ENCODE peak calls at places on chromosomes 6 and 20, in nine cellular contexts. D is Peyer's patch, Y is brain microvascular endothelial cell, L is sigmoid colon, J is transverse colon, O is heart right ventricle, U is astrocyte, Q is heart left ventricle, P is right atrium auricular region. N is an unnamed sample.

GRCh38 chr20:32779500-32780215 is 17.5 kb downstream of the DNMT3B start:
- DNase-seq in O (no peak), Y (no peak), P (no peak), L (no peak), J (no peak), U (no peak), Q (no peak), D (no peak), N (no peak)

GRCh38 chr6:139539852-139540251 is 165.4 kb upstream of the CITED2 start:
- DNase-seq in P (peak; percentile 82), L (peak; percentile 82), O (peak; percentile 28), J (peak; percentile 42), U (peak; percentile 97), Q (peak; percentile 31), Y (peak; percentile 95), D (no peak), N (peak; percentile 58)

GRCh38 chr6:17385660-17386059 is 7.7 kb upstream of the CAP2 start:
- DNase-seq in Q (no peak), O (no peak), Y (peak; percentile 68), U (peak; percentile 61), L (no peak), J (no peak), P (no peak), D (no peak), N (no peak)

GRCh38 chr6:4371207-4371921 is 236.0 kb upstream of the ECI2 start:
- DNase-seq in O (peak; percentile 87), L (no peak), P (peak; percentile 72), Q (peak; percentile 85), U (peak; percentile 87), J (no peak), D (no peak), Y (peak; percentile 87), N (no peak)

GRCh38 chr6:13695217-13695616 is 16.4 kb downstream of the RANBP9 start:
- DNase-seq in P (no peak), L (no peak), U (peak; percentile 37), Q (no peak), D (no peak), Y (no peak), J (no peak), O (no peak), N (no peak)

GRCh38 chr6:33691456-33692077 is 19.9 kb downstream of the UQCC2 start:
- DNase-seq in D (no peak), J (no peak), O (no peak), Y (no peak), L (no peak), P (no peak), U (no peak), Q (no peak), N (no peak)

GRCh38 chr6:24431045-24431451 is 28.3 kb downstream of the MRS2 start:
- DNase-seq in Q (no peak), P (no peak), Y (peak; percentile 38), U (peak; percentile 25), O (peak; percentile 9), L (no peak), D (no peak), J (no peak), N (no peak)

GRCh38 chr6:151805286-151805840 is 2.1 kb upstream of the ESR1 start:
- DNase-seq in J (no peak), Q (no peak), U (no peak), O (no peak), Y (no peak), D (no peak), L (no peak), P (no peak), N (no peak)

GRCh38 chr20:44056010-44056698 is 130.8 kb downstream of the JPH2 start:
- DNase-seq in P (peak; percentile 58), Q (no peak), O (no peak), U (no peak), D (peak; percentile 48), J (peak; percentile 42), Y (peak; percentile 23), L (peak; percentile 24), N (peak; percentile 24)

GRCh38 chr6:119173249-119174084 is 95.0 kb upstream of the FAM184A start:
- DNase-seq in J (no peak), Y (no peak), P (no peak), L (no peak), O (no peak), Q (no peak), U (no peak), D (no peak), N (no peak)

GRCh38 chr6:41736800-41737555 is 1.6 kb upstream of the TFEB start:
- DNase-seq in J (no peak), Y (no peak), Q (no peak), P (no peak), U (no peak), D (no peak), O (no peak), L (no peak), N (peak; percentile 39)

GRCh38 chr20:50446351-50447101 is 63.7 kb upstream of the PTPN1 start:
- DNase-seq in Y (no peak), L (no peak), Q (no peak), P (no peak), U (no peak), J (peak; percentile 74), O (no peak), D (no peak), N (no peak)
- H3K27ac ChIP-seq in Y (no peak overlapping the region), L (no peak overlapping the region), Q (no peak overlapping the region), P (no peak overlapping the region), U (no peak overlapping the region), J (peak overlapping the region; percentile 60), O (no peak overlapping the region), D (no peak overlapping the region), N (peak overlapping the region; percentile 37)

GRCh38 chr6:23081701-23082100 is 512.3 kb downstream of the HDGFL1 start:
- DNase-seq in J (no peak), Q (no peak), U (no peak), L (no peak), Y (no peak), O (no peak), D (no peak), P (no peak), N (no peak)
- TF ChIP-seq CTCF in J (no peak), Q (no peak), U (peak; percentile 23), L (no peak), Y (peak; percentile 57), O (no peak), D (no peak), P (no peak), N (no peak)

GRCh38 chr20:35055445-35056276 is 36.9 kb downstream of the TRPC4AP start:
- DNase-seq in D (no peak), U (peak; percentile 56), P (no peak), L (no peak), J (no peak), O (no peak), Q (no peak), Y (no peak), N (no peak)
- H3K27ac ChIP-seq in D (no peak overlapping the region), U (no peak overlapping the region), P (no peak overlapping the region), L (no peak overlapping the region), J (no peak overlapping the region), O (no peak overlapping the region), Q (peak overlapping the region; percentile 9), Y (no peak overlapping the region), N (no peak overlapping the region)

DNA sequence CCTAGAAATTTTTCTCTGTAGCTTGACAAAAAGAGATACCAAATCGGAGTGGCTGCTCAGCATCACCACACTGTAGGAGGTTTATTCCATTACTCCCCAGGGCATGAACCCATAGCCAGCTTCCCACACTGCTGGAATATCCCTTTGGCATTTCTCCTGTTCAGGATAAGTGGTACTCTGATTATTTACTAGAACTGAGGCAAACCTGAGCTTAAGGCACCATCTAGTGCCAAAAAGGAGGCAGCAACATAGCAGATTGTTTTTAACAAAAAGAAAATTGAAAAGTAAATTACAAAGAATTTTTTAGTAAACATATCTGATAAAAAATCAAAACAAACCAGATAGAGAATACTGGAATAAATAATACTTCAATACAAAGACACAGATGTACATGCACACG is 181.7 kb downstream of the WDR27 start:
- DNase-seq in O (no peak), D (no peak), L (no peak), U (peak; percentile 38), Q (no peak), J (no peak), P (no peak), Y (peak; percentile 27), N (no peak)
- TF ChIP-seq CTCF in O (peak; percentile 56), D (no peak), L (peak; percentile 27), U (peak; percentile 40), Q (peak; percentile 56), J (no peak), P (peak; percentile 50), Y (peak; percentile 55), N (no peak)

N was measured in pancreas.